ENCODE peak calls at places on chromosome 18, in six cellular contexts. C, K, D, R, F and Y are unnamed samples.

GRCh38 chr18:64100136-64100922 is 48.6 kb downstream of the LINC00305 start:
- DNase-seq in R (no peak), K (no peak), F (no peak), C (no peak), D (no peak), Y (no peak)

GRCh38 chr18:46706968-46707367 is 49.9 kb downstream of the ST8SIA5 start:
- DNase-seq in R (no peak), K (no peak), C (no peak), F (no peak), D (no peak), Y (peak)

GRCh38 chr18:32552421-32553030 is 81.8 kb upstream of the GAREM1 start:
- DNase-seq in F (no peak), R (peak), C (peak), K (peak), D (peak), Y (peak)

GRCh38 chr18:210780-211179 is 52.4 kb downstream of the USP14 start:
- DNase-seq in R (no peak), D (no peak), F (no peak), K (no peak), C (no peak), Y (no peak)

GRCh38 chr18:71398530-71398929 is 1109.7 kb downstream of the SOCS6 start:
- DNase-seq in K (peak), F (no peak), C (peak), D (peak), R (no peak), Y (no peak)

GRCh38 chr18:24913507-24914147 is 438.3 kb downstream of the ZNF521 start:
- DNase-seq in F (no peak), K (no peak), D (no peak), C (no peak), R (no peak), Y (no peak)

GRCh38 chr18:35178260-35178659 is 62.6 kb upstream of the ZNF397 start:
- DNase-seq in F (no peak), D (no peak), R (peak), C (peak), K (peak), Y (peak)

GRCh38 chr18:24631238-24632025 is 171.0 kb downstream of the HRH4 start:
- DNase-seq in R (peak), F (no peak), K (no peak), C (no peak), D (no peak), Y (no peak)

GRCh38 chr18:44786697-44787096 is 106.0 kb downstream of the SETBP1 start:
- DNase-seq in F (no peak), D (no peak), K (no peak), R (no peak), C (no peak), Y (no peak)
- H3K4me3 ChIP-seq in F (no peak), D (no peak), K (no peak), R (no peak), C (no peak), Y (no peak)

GRCh38 chr18:49884959-49885358 is 71.6 kb upstream of the ACAA2 start:
- DNase-seq in K (no peak), C (no peak), R (no peak), F (no peak), D (no peak), Y (peak)

GRCh38 chr18:49884465-49884864 is 71.1 kb upstream of the ACAA2 start:
- DNase-seq in K (no peak), D (no peak), C (no peak), R (no peak), F (no peak), Y (no peak)

GRCh38 chr18:49890041-49890440 is 76.7 kb upstream of the ACAA2 start:
- DNase-seq in D (no peak), R (no peak), C (no peak), K (no peak), F (peak), Y (no peak)

GRCh38 chr18:49892148-49892924 is 79.0 kb upstream of the ACAA2 start:
- DNase-seq in D (no peak), F (peak), R (peak), K (no peak), C (no peak), Y (peak)

DNA sequence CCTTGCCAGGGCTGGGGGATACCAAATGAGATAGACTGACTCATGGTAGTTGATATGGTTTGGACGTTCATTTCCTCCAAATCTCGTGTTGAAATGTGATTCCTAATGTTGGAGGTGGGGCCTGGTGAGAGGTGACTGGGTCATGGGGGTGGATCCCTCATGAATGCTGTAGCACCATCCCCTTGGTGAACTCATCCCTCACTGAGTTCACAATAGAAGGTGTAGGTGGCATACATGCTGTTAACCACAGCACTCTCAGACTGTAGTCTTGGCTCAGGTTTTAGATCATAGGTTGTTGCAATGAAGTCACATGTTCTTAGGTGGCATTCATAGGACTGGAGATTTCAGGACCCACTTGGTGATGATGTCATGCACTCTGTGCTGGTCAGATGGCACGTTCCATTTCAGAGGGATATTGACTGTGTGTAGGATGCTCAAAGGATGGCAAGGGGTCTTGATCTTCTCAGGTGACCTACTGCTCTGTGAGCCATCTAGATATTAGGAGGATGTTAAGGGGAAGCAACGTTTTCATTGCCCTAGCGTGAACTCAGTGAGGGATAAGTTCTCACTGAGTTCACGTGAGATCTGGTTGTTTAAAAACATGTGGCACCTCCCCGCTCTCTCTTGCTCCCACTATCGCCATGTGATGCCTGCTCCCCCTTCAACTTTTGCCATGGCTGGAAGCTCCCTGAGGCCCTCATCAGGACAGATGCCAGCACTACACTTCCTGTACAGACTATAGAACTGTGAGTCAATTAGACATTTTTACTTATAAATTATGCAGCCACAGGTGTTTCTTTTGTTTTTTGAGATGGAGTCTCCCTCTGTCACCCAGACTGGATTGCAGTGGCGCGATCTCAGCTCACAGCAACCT is 73.8 kb upstream of the ACAA2 start:
- DNase-seq in C (no peak), D (no peak), F (no peak), R (no peak), K (no peak), Y (peak)
- TF ChIP-seq CTCF in C (no peak), D (no peak), F (no peak), R (no peak), K (no peak), Y (no peak)

GRCh38 chr18:34158881-34159690 is 65.6 kb downstream of the NOL4 start:
- DNase-seq in D (no peak), C (peak), F (peak), R (peak), K (peak), Y (no peak)
- H3K4me3 ChIP-seq in D (no peak), C (peak), F (no peak), R (no peak), K (peak), Y (no peak)

DNA sequence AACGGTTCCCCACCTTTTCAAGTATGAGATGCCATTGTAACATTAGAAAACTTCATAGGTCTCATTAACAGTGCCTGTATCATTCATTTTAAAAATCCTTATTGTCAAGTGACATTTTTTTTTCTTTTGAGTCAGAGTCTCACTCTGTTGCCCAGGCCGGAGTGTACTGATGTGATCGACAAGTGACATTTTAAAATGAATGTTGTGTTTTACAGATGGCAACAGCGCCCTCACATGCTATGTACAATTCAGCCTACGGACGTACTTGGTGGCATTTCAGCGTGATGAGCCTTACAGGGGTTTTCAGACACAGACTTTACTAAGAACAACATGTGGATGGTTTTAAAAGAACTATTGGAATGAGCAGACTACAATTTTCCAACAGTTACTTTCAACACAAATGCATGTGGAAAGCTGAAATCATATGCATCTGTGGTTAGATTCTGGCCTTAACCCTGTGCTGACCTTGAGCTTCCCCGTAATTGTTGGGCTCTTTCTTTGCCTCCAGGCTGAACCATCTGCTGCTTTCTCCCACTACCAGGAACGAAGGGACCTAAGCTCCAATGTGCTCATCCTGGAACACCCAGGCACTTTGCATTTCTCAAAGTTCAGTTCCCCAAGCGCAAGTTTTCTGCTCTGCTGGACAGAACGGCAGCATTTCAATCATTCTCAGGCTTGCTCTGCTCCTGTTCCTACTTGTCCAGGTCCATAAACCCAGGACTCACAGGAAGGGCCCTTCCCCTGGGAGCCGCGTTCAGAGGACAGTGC is 119.9 kb upstream of the NDUFV2 start:
- DNase-seq in R (peak), D (peak), C (peak), K (peak), F (no peak), Y (peak)
- TF ChIP-seq CTCF in R (peak), D (peak), C (peak), K (peak), F (no peak), Y (peak)

GRCh38 chr18:49344825-49345224 is 115.6 kb downstream of the DYM start:
- DNase-seq in R (no peak), F (no peak), D (no peak), K (no peak), C (no peak), Y (no peak)
- H3K4me3 ChIP-seq in R (no peak), F (no peak), D (no peak), K (no peak), C (no peak), Y (no peak)

DNA sequence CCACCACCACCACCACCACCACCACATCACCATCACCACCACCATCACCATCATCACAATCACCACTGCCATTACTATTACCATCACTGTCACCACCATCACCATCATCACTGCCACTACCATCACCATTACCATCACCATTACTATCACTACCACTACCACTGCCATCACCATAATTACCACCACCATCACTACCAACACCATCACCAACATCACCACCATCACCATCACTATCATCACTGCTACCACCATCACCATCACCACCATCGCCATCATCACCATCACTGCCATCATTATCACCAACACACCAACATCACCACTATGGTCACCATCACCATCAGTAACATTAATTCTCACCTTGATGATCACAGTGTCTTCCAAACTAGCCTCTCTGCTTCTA is 291.4 kb downstream of the TGIF1 start:
- DNase-seq in K (no peak), F (no peak), D (no peak), R (no peak), C (no peak), Y (no peak)
- TF ChIP-seq CTCF in K (no peak), F (no peak), D (no peak), R (no peak), C (no peak), Y (no peak)